ENCODE peak calls at places on chromosomes 1 and 21, in seven cellular contexts. C is psoas muscle, O is lung, Q is heart left ventricle, I is transverse colon, J is sigmoid colon, X is mammary epithelial cell. V is an unnamed sample.

GRCh38 chr1:155295183-155295941 is 5.9 kb downstream of the PKLR start:
- DNase-seq in C (no peak), O (no peak), Q (no peak), I (no peak), J (no peak), X (no peak), V (no peak)

GRCh38 chr1:55170426-55170825 is 44.7 kb downstream of the USP24 start:
- DNase-seq in C (no peak), O (no peak), Q (no peak), I (no peak), J (no peak), X (no peak), V (no peak)

GRCh38 chr1:152436593-152437338 is 22.7 kb upstream of the CRNN start:
- DNase-seq in C (no peak), O (no peak), Q (no peak), I (no peak), J (no peak), X (peak), V (peak)

GRCh38 chr1:31595836-31596736 is 19.8 kb downstream of the TINAGL1 start:
- DNase-seq in C (no peak), O (no peak), Q (peak), I (no peak), J (no peak), X (no peak), V (no peak)

GRCh38 chr1:181113061-181113695 is 24.7 kb downstream of the IER5 start:
- DNase-seq in C (no peak), O (no peak), Q (no peak), I (no peak), J (no peak), X (peak), V (peak)

GRCh38 chr1:170929835-170930554 is 5.3 kb upstream of the MROH9 start:
- DNase-seq in C (no peak), O (peak), Q (no peak), I (no peak), J (no peak), X (peak), V (peak)

GRCh38 chr1:85464497-85465098 is 361 bp downstream of the DDAH1 start:
- DNase-seq in C (peak), O (peak), Q (peak), I (peak), J (peak), X (peak), V (peak)

GRCh38 chr1:19675797-19676196 is 11.1 kb downstream of the HTR6 start:
- DNase-seq in C (no peak), O (no peak), Q (no peak), I (no peak), J (no peak), X (no peak), V (no peak)

GRCh38 chr1:53771648-53772047 is 32.7 kb upstream of the GLIS1 start:
- DNase-seq in C (no peak), O (no peak), Q (no peak), I (no peak), J (no peak), X (peak), V (peak)

GRCh38 chr1:198556969-198557368 is 16.5 kb upstream of the ATP6V1G3 start:
- DNase-seq in C (peak), O (peak), Q (peak), I (peak), J (no peak), X (no peak), V (no peak)

GRCh38 chr1:10965621-10966226 is 46.7 kb upstream of the TARDBP start:
- DNase-seq in C (no peak), O (peak), Q (peak), I (peak), J (no peak), X (peak), V (peak)

GRCh38 chr1:206141996-206142395 is 24.8 kb upstream of the AVPR1B start:
- DNase-seq in C (no peak), O (no peak), Q (no peak), I (no peak), J (no peak), X (no peak), V (no peak)

GRCh38 chr1:8902765-8903164 is 24.3 kb upstream of the ENO1 start:
- DNase-seq in C (no peak), O (no peak), Q (no peak), I (no peak), J (no peak), X (peak), V (peak)

GRCh38 chr1:15943515-15944307 is 32.2 kb downstream of the ZBTB17 start:
- DNase-seq in C (no peak), O (no peak), Q (no peak), I (no peak), J (no peak), X (no peak), V (no peak)

GRCh38 chr1:17470021-17470799 is 30.7 kb upstream of the RCC2 start:
- DNase-seq in C (no peak), O (no peak), Q (no peak), I (no peak), J (no peak), X (no peak), V (no peak)

GRCh38 chr1:208207388-208208131 is 36.6 kb downstream of the PLXNA2 start:
- DNase-seq in C (peak), O (peak), Q (peak), I (no peak), J (no peak), X (peak), V (peak)

GRCh38 chr1:109500886-109501285 is 7.0 kb downstream of the CYB561D1 start:
- DNase-seq in C (no peak), O (no peak), Q (no peak), I (no peak), J (no peak), X (no peak), V (peak)

GRCh38 chr1:150995896-150996295 is 10.8 kb downstream of the MINDY1 start:
- DNase-seq in C (no peak), O (no peak), Q (no peak), I (no peak), J (peak), X (no peak), V (peak)

GRCh38 chr21:39014751-39015150 is 168.5 kb downstream of the PSMG1 start:
- DNase-seq in C (no peak), O (no peak), Q (no peak), I (no peak), J (no peak), X (peak), V (peak)

GRCh38 chr1:185896863-185897262 is 162.7 kb downstream of the HMCN1 start:
- DNase-seq in C (no peak), O (no peak), Q (no peak), I (no peak), J (no peak), X (no peak), V (peak)

GRCh38 chr1:225911207-225912130 is 12.6 kb downstream of the PYCR2 start:
- DNase-seq in C (peak), O (peak), Q (peak), I (peak), J (peak), X (no peak), V (peak)

GRCh38 chr1:228226956-228227791 is 19.3 kb downstream of the OBSCN start:
- DNase-seq in C (no peak), O (no peak), Q (no peak), I (peak), J (no peak), X (no peak), V (peak)

GRCh38 chr1:229420765-229421164 is 13.1 kb downstream of the ACTA1 start:
- DNase-seq in C (no peak), O (no peak), Q (no peak), I (no peak), J (no peak), X (no peak), V (no peak)

GRCh38 chr1:226697151-226697575 is 41.9 kb downstream of the ITPKB start:
- DNase-seq in C (no peak), O (no peak), Q (no peak), I (no peak), J (no peak), X (peak), V (peak)

GRCh38 chr1:167782946-167783345 is 61.2 kb downstream of the MPZL1 start:
- DNase-seq in C (no peak), O (no peak), Q (no peak), I (no peak), J (no peak), X (peak), V (no peak)

GRCh38 chr1:16017461-16018303 is at the start of gene HSPB7:
- DNase-seq in C (peak), O (peak), Q (peak), I (peak), J (peak), X (no peak), V (peak)

GRCh38 chr1:45282346-45282745 is 44.3 kb upstream of the HPDL start:
- DNase-seq in C (no peak), O (no peak), Q (no peak), I (no peak), J (no peak), X (no peak), V (peak)

GRCh38 chr1:244048566-244049141 is 2.4 kb upstream of the ZBTB18 start:
- DNase-seq in C (peak), O (no peak), Q (no peak), I (no peak), J (no peak), X (no peak), V (no peak)
- H3K4me3 ChIP-seq in C (peak), O (peak), Q (peak), I (peak), J (peak), X (peak), V (peak)

GRCh38 chr1:237570530-237570929 is 320.2 kb downstream of the ZP4 start:
- DNase-seq in C (no peak), O (no peak), Q (no peak), I (no peak), J (no peak), X (no peak), V (no peak)
- TF ChIP-seq CTCF in C (no peak), O (no peak), Q (no peak), I (no peak), J (no peak), X (no peak), V (no peak)

GRCh38 chr1:147726161-147726560 is 34.2 kb downstream of the GJA5 start:
- DNase-seq in C (no peak), O (no peak), Q (no peak), I (no peak), J (no peak), X (no peak), V (no peak)
- H3K4me3 ChIP-seq in C (no peak), O (no peak), Q (no peak), I (no peak), J (no peak), X (no peak), V (no peak)

GRCh38 chr1:103948526-103948925 is 198.8 kb downstream of the AMY1C start:
- DNase-seq in C (no peak), O (no peak), Q (no peak), I (no peak), J (no peak), X (no peak), V (peak)
- TF ChIP-seq CTCF in C (peak), O (no peak), Q (no peak), I (no peak), J (no peak), X (peak), V (no peak)

GRCh38 chr1:47191940-47192457 is 2.2 kb upstream of the PDZK1IP1 start:
- DNase-seq in C (no peak), O (no peak), Q (no peak), I (peak), J (peak), X (no peak), V (no peak)

GRCh38 chr1:47190807-47191206 is 971 bp upstream of the PDZK1IP1 start:
- DNase-seq in C (no peak), O (no peak), Q (no peak), I (no peak), J (no peak), X (no peak), V (no peak)

GRCh38 chr1:47188901-47189785 is 693 bp downstream of the PDZK1IP1 start:
- DNase-seq in C (no peak), O (peak), Q (no peak), I (no peak), J (no peak), X (no peak), V (no peak)

GRCh38 chr1:47187926-47188250 is 1.9 kb downstream of the PDZK1IP1 start:
- DNase-seq in C (no peak), O (no peak), Q (no peak), I (no peak), J (no peak), X (no peak), V (no peak)

DNA sequence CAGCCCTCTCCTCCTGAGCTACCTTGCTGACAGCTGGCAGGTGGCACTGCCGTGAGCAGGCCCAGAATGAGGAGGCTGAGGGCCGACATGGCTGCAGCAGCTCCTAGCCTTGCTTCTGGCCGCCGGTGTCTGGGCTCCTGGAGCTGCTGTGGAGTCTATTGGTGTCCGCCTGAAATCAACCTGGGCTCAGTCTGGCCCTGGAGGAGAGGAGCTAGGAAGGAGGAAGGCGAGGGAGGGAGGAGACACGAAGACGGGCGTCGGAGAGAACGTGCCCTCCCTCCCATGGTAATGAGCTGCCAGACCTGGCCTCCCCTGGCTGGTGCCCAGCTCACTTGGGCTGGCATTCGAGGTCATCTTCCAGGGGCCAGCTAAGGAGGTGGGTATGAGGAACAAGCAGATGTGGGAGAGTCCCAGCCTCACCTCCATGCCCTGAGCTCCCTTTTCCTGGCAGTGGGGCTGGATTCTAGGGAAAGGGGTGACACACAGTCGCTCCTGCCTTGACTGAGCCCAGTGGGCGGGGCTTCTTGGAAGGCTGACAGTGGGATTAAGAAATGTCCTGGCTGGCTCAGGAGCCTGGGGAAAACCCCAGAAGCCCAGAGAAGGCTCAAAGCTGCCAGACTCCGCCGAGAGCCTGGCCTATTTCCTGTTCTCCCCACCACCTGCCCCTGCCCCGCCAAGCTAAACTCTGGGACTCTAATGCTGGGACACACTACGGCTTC is at the start of gene PDZK1IP1:
- DNase-seq in C (peak), O (peak), Q (peak), I (peak), J (peak), X (peak), V (peak)
- H3K4me3 ChIP-seq in C (peak), O (no peak), Q (no peak), I (peak), J (no peak), X (no peak), V (no peak)

GRCh38 chr1:30572192-30572591 is 151.2 kb downstream of the MATN1 start:
- DNase-seq in C (no peak), O (no peak), Q (no peak), I (no peak), J (no peak), X (peak), V (no peak)
- TF ChIP-seq CTCF in C (peak), O (no peak), Q (peak), I (no peak), J (no peak), X (peak), V (no peak)

GRCh38 chr1:217910205-217910604 is 279.1 kb downstream of the SPATA17 start:
- DNase-seq in C (no peak), O (no peak), Q (no peak), I (no peak), J (no peak), X (no peak), V (no peak)
- H3K4me3 ChIP-seq in C (no peak), O (no peak), Q (no peak), I (no peak), J (no peak), X (no peak), V (no peak)

DNA sequence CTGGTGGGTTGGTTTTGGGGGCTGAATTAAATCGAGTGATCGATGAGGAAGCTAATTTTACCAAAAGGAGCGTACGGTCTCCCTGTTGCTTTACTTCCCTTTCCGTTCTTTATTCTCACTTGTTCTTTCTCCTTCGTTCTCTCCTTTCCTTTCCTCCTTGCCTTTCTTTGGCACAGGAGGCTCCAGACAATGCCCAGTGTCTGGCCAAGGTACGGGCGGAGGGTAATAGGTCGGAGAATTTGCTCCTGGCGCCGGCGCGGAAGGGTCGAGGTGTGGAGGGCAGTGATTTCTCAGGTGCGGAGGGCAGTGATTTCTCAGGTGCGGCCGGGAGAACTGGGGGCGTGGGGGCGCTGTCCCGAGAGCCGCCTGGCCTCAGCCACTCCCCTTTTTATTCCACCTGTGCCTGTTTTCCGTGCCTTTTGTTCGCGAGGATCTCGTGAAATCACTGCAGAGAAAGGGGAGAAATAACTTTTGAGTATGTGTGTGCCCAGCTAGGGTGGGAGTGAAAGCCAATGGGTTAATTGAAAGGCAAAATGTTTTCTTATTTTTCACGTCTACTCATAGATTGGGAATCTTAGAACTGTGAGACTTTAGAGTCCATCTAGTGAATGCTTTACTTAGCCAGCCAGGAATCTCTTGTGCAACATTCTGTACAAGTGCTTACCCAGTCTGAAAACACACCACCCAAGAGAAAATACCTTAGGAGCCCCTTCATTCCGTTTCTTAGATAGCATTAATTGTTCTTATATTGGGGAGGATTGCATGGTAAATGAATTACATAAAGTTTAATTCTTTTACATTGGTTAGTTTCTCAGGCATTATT is 1.3 kb downstream of the FNBP1L start:
- DNase-seq in C (no peak), O (peak), Q (peak), I (peak), J (no peak), X (peak), V (peak)
- TF ChIP-seq CTCF in C (no peak), O (no peak), Q (no peak), I (no peak), J (no peak), X (no peak), V (no peak)

DNA sequence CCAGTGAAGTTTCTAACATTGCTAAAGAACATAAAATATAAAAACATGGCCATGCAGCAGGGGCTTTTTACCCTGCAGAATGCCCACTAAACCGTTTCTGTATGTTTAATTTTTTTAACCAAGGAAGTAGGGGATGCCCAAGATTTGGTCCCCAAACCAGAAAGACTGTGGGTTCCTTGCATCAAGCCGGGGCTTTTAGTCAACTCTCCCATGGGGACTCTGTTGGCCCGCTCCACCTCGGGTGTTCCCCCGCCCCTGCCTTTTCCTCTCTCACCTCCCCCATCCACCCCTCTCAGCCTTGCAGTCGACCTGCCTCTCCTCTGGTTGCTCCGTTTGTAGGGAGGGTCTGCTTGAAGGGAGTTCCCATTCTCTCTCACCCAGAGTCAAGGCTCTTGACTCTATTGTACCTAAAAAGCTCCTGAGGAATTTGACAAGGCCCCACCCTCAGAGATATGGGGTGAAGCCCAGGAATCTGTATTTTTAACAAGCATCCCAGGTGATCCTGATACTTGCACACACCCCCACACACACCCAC is 117.5 kb downstream of the TOMM20 start:
- DNase-seq in C (no peak), O (no peak), Q (no peak), I (no peak), J (no peak), X (no peak), V (no peak)
- H3K4me3 ChIP-seq in C (no peak), O (no peak), Q (no peak), I (no peak), J (no peak), X (no peak), V (no peak)

DNA sequence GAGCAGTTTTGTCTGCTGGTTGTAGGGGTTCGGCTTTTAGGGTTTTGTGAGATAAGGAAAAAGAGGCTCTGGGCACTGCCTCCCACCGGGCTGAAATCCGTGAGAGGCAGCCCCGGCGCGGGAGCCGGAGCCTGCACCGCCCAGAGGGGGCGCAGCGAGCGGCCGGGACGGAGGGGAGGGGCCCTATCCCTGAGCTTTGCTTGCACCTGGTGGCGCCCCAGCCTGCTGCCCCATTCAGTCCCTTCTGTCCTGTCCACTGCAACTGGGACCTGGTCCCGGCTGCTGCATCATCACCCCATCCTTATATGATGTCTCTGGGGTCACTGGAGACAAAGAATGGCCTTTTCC is 512 bp upstream of the KCNJ6 start:
- DNase-seq in C (no peak), O (no peak), Q (no peak), I (no peak), J (no peak), X (no peak), V (no peak)
- TF ChIP-seq CTCF in C (no peak), O (no peak), Q (no peak), I (no peak), J (no peak), X (no peak), V (no peak)

V was measured in fibroblast of mammary gland.